ENCODE peak calls at places on chromosomes 12 and 14, in six cellular contexts. N, S, V, B, O and T are unnamed samples.

GRCh38 chr12:45666452-45667215 is 62.9 kb upstream of the ARID2 start:
- DNase-seq in N (no peak), S (no peak), V (no peak), B (no peak), O (no peak), T (no peak)

GRCh38 chr12:39499296-39499695 is 56.4 kb upstream of the KIF21A start:
- DNase-seq in N (no peak), S (no peak), V (no peak), B (no peak), O (no peak), T (no peak)

GRCh38 chr12:129657179-129657578 is 246.6 kb downstream of the TMEM132D start:
- DNase-seq in N (no peak), S (no peak), V (no peak), B (no peak), O (no peak), T (no peak)

GRCh38 chr12:8033153-8034044 is 883 bp downstream of the FOXJ2 start:
- DNase-seq in N (no peak), S (peak), V (no peak), B (peak), O (peak), T (peak)

GRCh38 chr12:101713930-101714329 is 16.5 kb downstream of the CHPT1 start:
- DNase-seq in N (no peak), S (no peak), V (no peak), B (no peak), O (no peak), T (no peak)

GRCh38 chr12:131808744-131809371 is 19.3 kb upstream of the MMP17 start:
- DNase-seq in N (no peak), S (no peak), V (no peak), B (no peak), O (no peak), T (no peak)

GRCh38 chr12:47360771-47361388 is 281.1 kb upstream of the AMIGO2 start:
- DNase-seq in N (no peak), S (no peak), V (no peak), B (no peak), O (no peak), T (no peak)

GRCh38 chr12:117441751-117442150 is 80.3 kb upstream of the NOS1 start:
- DNase-seq in N (peak), S (peak), V (no peak), B (peak), O (no peak), T (peak)

GRCh38 chr12:19409376-19409775 is 29.9 kb upstream of the AEBP2 start:
- DNase-seq in N (no peak), S (no peak), V (no peak), B (no peak), O (no peak), T (no peak)

GRCh38 chr12:42145552-42146215 is 1.0 kb upstream of the GXYLT1 start:
- DNase-seq in N (no peak), S (no peak), V (no peak), B (no peak), O (no peak), T (no peak)

GRCh38 chr12:49706351-49707126 is 666 bp downstream of the FMNL3 start:
- DNase-seq in N (no peak), S (peak), V (no peak), B (peak), O (peak), T (no peak)

GRCh38 chr12:50960130-50960529 is 7.8 kb downstream of the HIGD1C start:
- DNase-seq in N (no peak), S (no peak), V (no peak), B (no peak), O (no peak), T (no peak)

GRCh38 chr14:94295360-94296180 is 2.5 kb upstream of the SERPINA10 start:
- DNase-seq in N (no peak), S (no peak), V (no peak), B (peak), O (no peak), T (no peak)

GRCh38 chr12:78439666-78440065 is 424.9 kb upstream of the SYT1 start:
- DNase-seq in N (no peak), S (no peak), V (no peak), B (no peak), O (no peak), T (no peak)

GRCh38 chr14:93150227-93151206 is 34.2 kb downstream of the MOAP1 start:
- DNase-seq in N (no peak), S (no peak), V (no peak), B (peak), O (no peak), T (peak)

GRCh38 chr12:68530299-68530698 is 80.4 kb upstream of the RAP1B start:
- DNase-seq in N (no peak), S (no peak), V (no peak), B (no peak), O (no peak), T (no peak)

GRCh38 chr14:89920041-89920440 is 34.5 kb downstream of the EFCAB11 start:
- DNase-seq in N (no peak), S (no peak), V (no peak), B (no peak), O (no peak), T (no peak)

GRCh38 chr14:99346470-99347080 is 74.6 kb upstream of the BCL11B start:
- DNase-seq in N (no peak), S (no peak), V (no peak), B (no peak), O (no peak), T (no peak)

GRCh38 chr12:88579572-88579940 is 715 bp downstream of the KITLG start:
- DNase-seq in N (no peak), S (peak), V (no peak), B (peak), O (peak), T (peak)

GRCh38 chr12:78308701-78309100 is 478.0 kb downstream of the NAV3 start:
- DNase-seq in N (no peak), S (no peak), V (no peak), B (no peak), O (no peak), T (no peak)

GRCh38 chr14:54692261-54692861 is 125.4 kb downstream of the SAMD4A start:
- DNase-seq in N (no peak), S (no peak), V (no peak), B (no peak), O (no peak), T (no peak)

GRCh38 chr12:62588916-62589315 is 122.3 kb downstream of the MON2 start:
- DNase-seq in N (no peak), S (no peak), V (no peak), B (no peak), O (no peak), T (no peak)

GRCh38 chr12:40171501-40171900 is 53.3 kb upstream of the LRRK2 start:
- DNase-seq in N (no peak), S (no peak), V (no peak), B (no peak), O (no peak), T (no peak)

GRCh38 chr14:38212996-38213395 is 5.3 kb downstream of the SSTR1 start:
- DNase-seq in N (no peak), S (no peak), V (no peak), B (no peak), O (no peak), T (no peak)

GRCh38 chr12:73383584-73384229 is 1111.5 kb downstream of the TRHDE start:
- DNase-seq in N (no peak), S (no peak), V (no peak), B (no peak), O (no peak), T (no peak)

GRCh38 chr14:23321572-23322547 is 603 bp downstream of the PABPN1 start:
- DNase-seq in N (no peak), S (peak), V (no peak), B (peak), O (peak), T (peak)

GRCh38 chr12:100573499-100574261 is at the start of gene GAS2L3:
- DNase-seq in N (no peak), S (peak), V (peak), B (peak), O (peak), T (peak)

GRCh38 chr12:132275110-132275531 is 54.3 kb downstream of the GALNT9 start:
- DNase-seq in N (peak), S (no peak), V (peak), B (no peak), O (peak), T (peak)

GRCh38 chr12:32901553-32901952 is 5.0 kb upstream of the PKP2 start:
- DNase-seq in N (no peak), S (no peak), V (no peak), B (no peak), O (no peak), T (no peak)

GRCh38 chr12:95169368-95169767 is 47.9 kb downstream of the FGD6 start:
- DNase-seq in N (peak), S (no peak), V (peak), B (peak), O (no peak), T (peak)

GRCh38 chr12:28440209-28440608 is 250.0 kb downstream of the CCDC91 start:
- DNase-seq in N (no peak), S (no peak), V (no peak), B (no peak), O (no peak), T (no peak)

GRCh38 chr14:104436741-104437701 is 142.5 kb upstream of the C14orf180 start:
- DNase-seq in N (no peak), S (peak), V (no peak), B (peak), O (no peak), T (peak)

GRCh38 chr14:104434214-104435076 is 145.1 kb upstream of the C14orf180 start:
- DNase-seq in N (no peak), S (peak), V (no peak), B (no peak), O (no peak), T (no peak)

GRCh38 chr14:104433401-104434213 is 146.0 kb upstream of the C14orf180 start:
- DNase-seq in N (no peak), S (peak), V (no peak), B (no peak), O (no peak), T (no peak)

GRCh38 chr14:104436047-104436531 is 143.5 kb upstream of the C14orf180 start:
- DNase-seq in N (no peak), S (peak), V (no peak), B (peak), O (no peak), T (peak)

DNA sequence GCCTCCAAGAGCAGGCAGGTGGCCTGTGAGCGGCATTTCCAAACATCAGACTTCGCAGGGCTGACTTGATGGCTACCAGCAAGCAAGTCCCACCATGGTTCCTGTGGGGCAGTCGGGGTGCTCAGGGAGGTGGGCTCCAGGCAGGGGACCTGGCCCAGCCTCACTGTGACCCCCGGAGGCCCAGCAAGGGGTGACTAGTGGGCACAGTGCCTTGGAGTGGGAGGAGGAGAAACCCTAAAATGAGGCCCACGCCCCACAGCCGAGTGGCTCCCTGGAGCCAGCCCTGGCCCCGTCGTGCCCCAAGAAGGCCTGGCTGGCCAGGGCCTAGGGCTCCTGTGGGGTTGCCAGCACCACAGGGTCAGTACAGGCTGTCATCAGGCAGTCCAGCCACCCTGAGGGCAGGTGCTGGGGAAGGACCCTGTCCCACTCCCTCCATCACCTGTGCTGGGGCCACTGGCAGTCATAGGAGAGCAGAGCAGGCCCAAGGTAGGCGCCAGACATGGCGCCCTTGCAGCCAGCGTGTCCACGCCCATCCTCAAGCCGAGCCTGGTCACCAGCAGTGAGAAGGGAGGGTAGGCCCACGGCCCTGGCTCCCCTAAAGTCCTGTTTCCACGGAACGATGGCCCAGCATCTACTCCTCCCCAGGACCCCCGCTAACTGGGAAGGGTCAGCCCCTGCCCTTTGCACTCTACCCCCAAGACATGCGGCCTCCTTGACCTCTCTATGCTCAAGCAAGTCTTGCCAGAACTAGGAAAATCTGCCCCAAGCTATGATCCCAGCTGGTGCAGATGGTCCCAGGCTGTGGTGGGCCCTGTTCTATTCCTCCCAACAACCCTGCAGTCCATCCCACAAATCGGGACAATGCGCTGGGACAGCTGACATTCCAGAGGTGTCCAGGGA is 144.2 kb upstream of the C14orf180 start:
- DNase-seq in N (no peak), S (peak), V (no peak), B (no peak), O (no peak), T (no peak)
- TF ChIP-seq CTCF in N (no peak), S (no peak), V (no peak), B (no peak), O (no peak), T (no peak)

GRCh38 chr12:75585309-75585708 is 73.9 kb upstream of the KRR1 start:
- DNase-seq in N (peak), S (no peak), V (peak), B (no peak), O (no peak), T (no peak)
- TF ChIP-seq CTCF in N (no peak), S (no peak), V (no peak), B (no peak), O (no peak), T (no peak)

DNA sequence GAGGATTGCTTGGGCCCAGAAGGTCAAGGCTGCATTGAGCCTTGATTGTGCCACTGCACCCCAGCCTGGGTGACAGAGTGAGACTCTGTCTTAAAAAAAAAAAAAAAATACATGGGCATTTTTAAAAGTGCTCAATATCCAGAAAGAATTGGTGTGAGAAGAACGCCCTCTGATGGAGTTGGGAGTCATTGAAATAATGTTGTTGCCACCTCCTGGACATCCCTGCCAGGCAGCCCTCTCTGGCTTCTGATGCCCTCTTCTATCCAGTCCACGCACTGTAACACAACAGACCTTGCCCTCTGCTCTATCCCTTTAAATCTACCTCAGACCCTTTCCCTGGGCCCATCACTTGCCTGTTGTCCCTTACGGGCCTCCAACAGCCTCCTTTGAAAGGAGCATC is 4.9 kb downstream of the PTGDR start:
- DNase-seq in N (no peak), S (no peak), V (peak), B (no peak), O (no peak), T (peak)
- TF ChIP-seq CTCF in N (peak), S (no peak), V (peak), B (no peak), O (peak), T (no peak)

GRCh38 chr12:70839544-70839943 is 81.0 kb downstream of the PTPRR start:
- DNase-seq in N (no peak), S (no peak), V (no peak), B (no peak), O (no peak), T (peak)
- TF ChIP-seq CTCF in N (no peak), S (no peak), V (no peak), B (no peak), O (no peak), T (no peak)

DNA sequence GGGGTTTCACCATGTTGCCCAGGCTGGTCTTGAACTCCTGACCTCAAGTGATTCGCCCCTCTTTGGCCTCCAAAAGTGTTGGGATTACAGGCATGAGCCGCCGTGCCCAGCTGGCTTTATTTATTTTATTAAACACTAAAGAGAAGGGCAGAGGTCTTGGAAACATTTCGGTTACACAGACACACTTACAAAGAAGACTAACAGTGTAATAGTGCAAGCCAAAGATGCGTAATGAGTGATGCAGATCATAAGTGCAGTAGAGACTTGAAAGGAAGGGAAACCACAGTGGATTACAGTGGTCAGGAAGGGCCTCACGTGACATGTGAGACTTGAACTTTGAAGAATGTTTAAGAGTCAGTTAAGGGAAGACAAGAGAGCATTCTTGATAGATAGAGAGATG is 33.9 kb upstream of the CDK17 start:
- DNase-seq in N (peak), S (no peak), V (no peak), B (no peak), O (no peak), T (no peak)
- TF ChIP-seq CTCF in N (no peak), S (no peak), V (no peak), B (no peak), O (no peak), T (no peak)